ENCODE peak calls at places on chromosomes 3 and 15, in four cellular contexts. U is K562, M is HepG2, E is GM12878. C is an unnamed sample.

GRCh38 chr3:14497321-14497720 is 42.8 kb downstream of the GRIP2 start:
- DNase-seq in U (no peak), M (no peak), E (no peak), C (no peak)

GRCh38 chr3:100089802-100090668 is 24.3 kb downstream of the FILIP1L start:
- DNase-seq in U (peak), M (peak), E (no peak), C (peak)

GRCh38 chr3:22886394-22886793 is 316.7 kb upstream of the UBE2E2 start:
- DNase-seq in U (no peak), M (no peak), E (no peak), C (no peak)

GRCh38 chr3:83453010-83453409 is 1505.8 kb upstream of the CADM2 start:
- DNase-seq in U (no peak), M (no peak), E (no peak), C (no peak)

GRCh38 chr3:49013738-49014660 is 4.4 kb downstream of the DALRD3 start:
- DNase-seq in U (peak), M (peak), E (no peak), C (no peak)

GRCh38 chr3:53583161-53583690 is 88.8 kb downstream of the CACNA1D start:
- DNase-seq in U (no peak), M (no peak), E (no peak), C (no peak)

GRCh38 chr15:85443046-85443445 is 62.6 kb downstream of the AKAP13 start:
- DNase-seq in U (no peak), M (no peak), E (peak), C (no peak)

GRCh38 chr3:155772801-155773200 is 27.9 kb upstream of the PLCH1 start:
- DNase-seq in U (no peak), M (no peak), E (no peak), C (no peak)

GRCh38 chr3:98541695-98542094 is 9.9 kb downstream of the GPR15 start:
- DNase-seq in U (no peak), M (no peak), E (no peak), C (no peak)

GRCh38 chr3:52527039-52527731 is 6.5 kb downstream of the NT5DC2 start:
- DNase-seq in U (no peak), M (no peak), E (no peak), C (no peak)

GRCh38 chr3:71503525-71504249 is 79.8 kb downstream of the FOXP1 start:
- DNase-seq in U (no peak), M (no peak), E (no peak), C (no peak)

GRCh38 chr3:71035314-71035713 is 548.2 kb downstream of the FOXP1 start:
- DNase-seq in U (no peak), M (no peak), E (no peak), C (no peak)

GRCh38 chr3:71600646-71601288 is 17.2 kb upstream of the FOXP1 start:
- DNase-seq in U (peak), M (no peak), E (no peak), C (no peak)

GRCh38 chr15:77985031-77985930 is 92.2 kb downstream of the TBC1D2B start:
- DNase-seq in U (no peak), M (no peak), E (no peak), C (no peak)

GRCh38 chr3:125684199-125684598 is 88.9 kb upstream of the OSBPL11 start:
- DNase-seq in U (no peak), M (peak), E (no peak), C (peak)

GRCh38 chr3:5430701-5431100 is 243.2 kb downstream of the EDEM1 start:
- DNase-seq in U (no peak), M (no peak), E (no peak), C (no peak)

GRCh38 chr3:12193485-12194165 is 34.9 kb upstream of the TIMP4 start:
- DNase-seq in U (no peak), M (peak), E (peak), C (peak)

GRCh38 chr3:73216310-73216709 is 154.9 kb downstream of the EBLN2 start:
- DNase-seq in U (no peak), M (no peak), E (no peak), C (no peak)

GRCh38 chr15:31347067-31347975 is 20.7 kb downstream of the KLF13 start:
- DNase-seq in U (no peak), M (no peak), E (no peak), C (no peak)

GRCh38 chr3:141660598-141660947 is 77.5 kb upstream of the RNF7 start:
- DNase-seq in U (no peak), M (no peak), E (no peak), C (no peak)

DNA sequence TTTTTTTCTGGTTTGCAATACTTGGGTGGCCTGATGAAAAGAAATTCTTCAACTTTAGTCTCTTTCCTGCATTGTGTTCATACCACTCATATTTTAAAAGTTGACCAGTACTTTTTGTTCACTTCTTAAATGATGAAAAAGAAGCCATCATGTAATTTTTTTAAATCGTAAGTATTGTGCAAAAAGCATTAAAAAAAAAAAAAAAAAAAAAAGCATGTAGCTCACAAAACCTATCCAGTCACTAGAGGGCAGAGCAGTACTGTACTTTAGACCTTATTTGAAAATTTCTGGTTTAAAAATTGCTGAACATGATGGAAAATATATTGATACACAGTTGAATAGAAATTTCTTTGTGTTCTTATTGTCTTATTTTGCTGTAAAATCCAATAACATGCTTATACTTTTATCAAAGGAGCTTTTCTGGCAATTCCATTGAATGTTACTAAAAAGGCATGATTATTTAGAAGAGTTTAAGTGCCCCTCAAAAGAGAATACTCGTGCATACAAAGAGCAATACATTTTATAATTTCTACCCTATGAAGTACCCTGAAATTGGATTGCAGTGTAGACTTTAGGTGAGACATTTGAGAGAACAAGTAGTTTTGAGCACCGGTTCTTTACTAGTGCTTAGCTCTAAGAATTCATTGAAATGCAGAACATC is 137.7 kb downstream of the BBX start:
- DNase-seq in U (no peak), M (peak), E (no peak), C (peak)
- TF ChIP-seq SIN3A in U (no peak), M (no peak), E (no peak), C (no peak)

DNA sequence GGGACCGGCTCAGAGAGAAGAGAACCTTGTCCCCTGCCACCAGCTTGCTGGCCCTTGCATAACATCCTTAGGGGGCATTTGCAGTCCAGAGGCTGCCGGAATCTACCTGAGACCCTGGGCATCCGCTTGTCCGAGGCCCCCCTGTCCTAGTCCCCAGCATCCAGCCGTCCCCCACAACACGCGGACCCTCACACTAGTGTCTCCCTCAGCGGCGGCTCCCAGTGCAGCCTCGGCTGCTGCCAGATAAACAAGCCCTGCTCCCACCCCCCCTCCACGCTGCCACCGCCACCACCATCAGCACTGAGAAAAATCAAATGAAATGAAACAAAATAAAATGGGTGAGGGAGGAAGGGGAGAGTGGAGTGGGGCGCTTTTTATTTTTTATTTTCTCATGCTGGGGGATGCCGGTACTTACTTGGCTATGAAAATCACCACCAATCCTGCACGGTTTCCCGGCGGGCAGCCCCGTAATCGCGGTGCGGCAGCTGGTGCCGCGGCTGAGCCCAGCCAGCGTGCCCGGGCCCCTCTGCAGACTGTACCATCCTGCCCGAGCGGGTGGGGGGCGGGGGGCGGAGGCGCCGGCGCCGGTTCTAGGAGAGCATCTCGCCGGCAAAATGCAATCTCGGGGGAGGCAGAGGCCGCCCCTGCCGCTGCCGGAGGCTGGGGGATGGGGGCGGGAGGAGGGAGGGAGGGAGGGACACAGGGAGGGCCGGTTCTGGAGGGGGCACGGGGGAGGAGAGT is at the start of gene ATP2B2:
- DNase-seq in U (no peak), M (no peak), E (no peak), C (no peak)
- TF ChIP-seq EZH2 in U (no peak), M (no peak), E (no peak), C (no peak)

GRCh38 chr3:195224156-195224979 is 46.6 kb downstream of the XXYLT1 start:
- DNase-seq in U (no peak), M (no peak), E (no peak), C (no peak)

GRCh38 chr3:195219351-195220045 is 51.5 kb downstream of the XXYLT1 start:
- DNase-seq in U (no peak), M (no peak), E (no peak), C (no peak)

GRCh38 chr3:195224980-195225580 is 45.9 kb downstream of the XXYLT1 start:
- DNase-seq in U (no peak), M (no peak), E (no peak), C (no peak)

GRCh38 chr3:195221015-195221853 is 49.7 kb downstream of the XXYLT1 start:
- DNase-seq in U (no peak), M (no peak), E (no peak), C (no peak)

GRCh38 chr3:195221876-195222617 is 48.9 kb downstream of the XXYLT1 start:
- DNase-seq in U (no peak), M (no peak), E (no peak), C (no peak)
- TF ChIP-seq SIN3A in U (no peak), M (no peak), E (no peak), C (no peak)

DNA sequence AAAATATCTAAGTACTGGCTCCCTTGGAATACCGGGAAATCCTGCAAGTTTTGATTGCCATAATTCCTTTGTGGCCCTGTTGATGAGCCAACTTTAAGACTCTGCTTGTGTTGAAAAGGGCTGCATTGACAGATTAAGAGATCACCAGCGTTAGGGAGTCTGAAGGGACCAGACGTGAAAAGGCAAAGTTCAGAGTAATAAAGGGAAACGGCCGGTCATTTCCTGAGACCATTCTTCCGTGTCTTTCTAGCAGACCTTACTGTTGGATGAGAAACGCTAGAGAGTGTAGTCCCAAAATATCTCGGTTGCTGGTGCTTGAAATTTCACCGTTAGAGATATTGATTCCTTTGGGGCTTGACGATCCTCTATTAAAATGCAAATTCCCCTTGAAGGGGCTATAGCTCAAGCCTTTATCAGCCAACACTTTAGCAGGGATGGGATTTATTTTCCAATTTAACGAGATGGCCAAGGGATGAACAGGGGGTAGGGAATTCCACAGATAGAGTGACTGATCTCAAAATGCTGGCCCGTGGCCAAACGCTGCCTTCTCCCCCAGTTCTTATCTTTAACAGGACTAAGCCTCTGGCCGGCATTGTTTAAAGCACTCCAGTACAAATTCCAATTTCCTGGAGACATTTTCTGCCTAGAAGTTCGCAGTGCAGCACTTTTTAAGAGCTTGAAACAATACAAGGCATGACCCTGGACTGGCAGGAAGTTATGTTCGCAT is 250.4 kb downstream of the TJP1 start:
- DNase-seq in U (no peak), M (no peak), E (no peak), C (no peak)
- TF ChIP-seq EZH2 in U (no peak), M (no peak), E (no peak), C (no peak)

GRCh38 chr3:24367681-24368264 is 126.9 kb downstream of the THRB start:
- DNase-seq in U (no peak), M (no peak), E (no peak), C (no peak)

GRCh38 chr3:24367216-24367615 is 127.4 kb downstream of the THRB start:
- DNase-seq in U (no peak), M (no peak), E (no peak), C (no peak)

GRCh38 chr3:24365168-24365567 is 129.5 kb downstream of the THRB start:
- DNase-seq in U (no peak), M (peak), E (no peak), C (peak)

GRCh38 chr3:24370352-24370751 is 124.3 kb downstream of the THRB start:
- DNase-seq in U (no peak), M (no peak), E (no peak), C (no peak)

DNA sequence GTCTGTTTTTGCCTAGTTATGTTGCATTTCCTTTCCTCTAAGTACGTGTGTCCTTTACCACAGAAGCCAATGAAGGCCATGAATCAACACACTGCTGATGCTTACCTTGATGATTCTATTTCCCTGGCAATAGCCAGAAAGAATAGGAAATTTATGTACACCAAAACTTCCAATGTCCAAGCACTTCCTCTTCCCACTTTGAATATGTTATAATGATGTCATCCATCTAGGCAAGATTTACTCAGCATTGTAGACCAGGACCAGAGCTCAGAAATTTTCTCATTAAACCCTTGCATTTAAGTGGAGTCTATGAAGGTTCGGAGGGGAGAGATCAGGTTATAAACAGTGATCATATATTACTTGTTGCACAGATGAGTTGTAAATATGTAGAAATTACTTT is 126.0 kb downstream of the THRB start:
- DNase-seq in U (no peak), M (no peak), E (no peak), C (no peak)
- TF ChIP-seq SIN3A in U (no peak), M (no peak), E (no peak), C (no peak)

DNA sequence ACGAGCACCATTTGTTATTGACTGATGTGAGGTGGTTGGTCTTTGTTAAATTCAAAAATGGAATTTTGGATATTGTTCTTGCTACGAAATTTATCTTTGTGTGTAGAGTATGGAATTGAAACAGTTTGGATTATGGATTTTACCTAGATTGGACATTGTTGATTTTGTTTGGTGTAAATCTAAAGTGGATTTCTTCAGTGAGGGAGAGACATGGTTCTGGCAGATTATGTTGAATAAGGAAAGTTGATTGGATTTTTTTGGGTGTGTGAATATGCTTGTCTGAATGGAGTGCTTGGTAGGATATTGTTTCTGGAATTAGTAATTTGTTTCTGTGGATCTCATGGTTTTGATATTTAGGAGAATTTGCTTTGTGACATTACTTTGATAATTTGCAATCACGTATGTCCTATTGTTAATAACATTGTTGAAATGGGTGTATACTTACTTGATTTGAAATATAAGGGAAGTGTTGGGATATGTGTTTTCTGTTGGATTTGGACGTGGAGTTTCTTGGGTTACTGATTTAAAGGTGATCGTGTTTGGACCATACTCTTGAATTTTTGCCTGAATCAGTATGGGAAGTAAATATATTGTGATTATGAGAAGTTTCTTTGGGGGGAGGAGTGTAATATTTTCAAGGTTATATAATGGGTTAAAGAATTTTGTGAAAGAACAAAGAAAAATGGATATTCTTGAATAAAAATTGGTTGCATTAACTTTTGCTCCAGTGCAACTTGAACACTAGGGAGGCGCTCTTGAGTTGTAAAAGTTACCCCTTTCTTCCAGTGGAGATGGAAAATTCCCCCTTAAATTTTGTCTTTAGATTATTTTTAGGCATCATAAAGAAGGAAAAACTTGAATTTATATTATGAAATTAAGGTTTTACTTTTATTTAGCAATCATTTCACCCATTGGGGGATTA is 875 bp upstream of the CHD2 start:
- DNase-seq in U (no peak), M (no peak), E (no peak), C (peak)
- TF ChIP-seq EZH2 in U (no peak), M (no peak), E (no peak), C (no peak)

GRCh38 chr3:16056210-16056607 is 118.3 kb upstream of the GALNT15 start:
- DNase-seq in U (no peak), M (no peak), E (no peak), C (no peak)
- TF ChIP-seq SIN3A in U (no peak), M (no peak), E (no peak), C (no peak)

DNA sequence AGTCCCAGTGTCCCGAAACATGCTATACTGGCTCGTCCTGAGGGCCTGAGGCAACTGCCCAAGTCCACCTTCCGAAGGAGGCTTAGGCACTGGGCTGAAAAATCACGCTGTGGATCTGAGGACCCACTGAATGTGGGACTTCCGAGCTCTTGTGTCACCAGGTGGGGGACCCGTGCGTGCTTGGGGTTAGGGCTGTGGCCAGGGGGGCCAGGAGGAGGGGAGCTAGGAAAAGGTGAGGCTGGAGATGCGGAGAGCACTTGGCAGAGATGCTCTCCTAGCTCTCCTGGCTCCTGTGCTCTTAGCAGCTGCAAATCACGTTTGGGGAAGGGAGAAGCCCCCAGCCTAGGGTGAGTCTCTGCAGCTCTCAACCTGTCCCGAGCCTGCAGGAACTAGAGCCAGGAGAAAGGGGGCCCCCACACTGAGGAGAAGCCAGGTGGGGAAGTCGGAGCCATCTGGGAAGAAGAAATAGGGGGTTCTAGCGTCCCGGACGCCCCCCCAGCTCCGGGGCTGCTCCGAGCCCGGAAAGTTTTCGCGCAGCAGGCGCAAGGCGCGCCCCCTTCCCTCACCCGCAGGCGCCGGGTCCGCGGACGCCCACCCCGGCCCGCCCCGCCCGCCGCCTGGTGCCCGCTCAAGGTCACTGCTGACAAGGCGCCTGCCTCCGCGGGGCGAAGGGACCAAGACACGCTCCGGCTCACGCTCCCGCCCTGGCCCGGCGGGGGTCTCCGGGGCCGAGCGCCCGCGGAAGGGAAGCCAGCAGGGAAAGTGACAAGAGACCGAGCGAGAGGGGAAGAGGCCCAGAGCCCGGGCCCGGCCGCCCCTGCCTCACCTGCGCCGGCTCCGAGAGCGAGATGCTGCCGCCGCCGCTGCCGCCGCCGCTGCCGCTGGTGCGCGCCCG is 108.7 kb upstream of the SLC6A11 start:
- DNase-seq in U (no peak), M (no peak), E (no peak), C (no peak)
- TF ChIP-seq EZH2 in U (no peak), M (no peak), E (no peak), C (no peak)

GRCh38 chr15:79172032-79172481 is 81.5 kb upstream of the RASGRF1 start:
- DNase-seq in U (peak), M (peak), E (no peak), C (no peak)
- TF ChIP-seq SIN3A in U (no peak), M (no peak), E (no peak), C (no peak)

GRCh38 chr3:64686446-64686908 is 1.3 kb downstream of the ADAMTS9 start:
- DNase-seq in U (no peak), M (peak), E (no peak), C (no peak)

GRCh38 chr3:64684715-64685261 is 3.0 kb downstream of the ADAMTS9 start:
- DNase-seq in U (no peak), M (no peak), E (no peak), C (no peak)

GRCh38 chr3:64685331-64685799 is 2.4 kb downstream of the ADAMTS9 start:
- DNase-seq in U (no peak), M (no peak), E (no peak), C (no peak)

GRCh38 chr3:64687381-64687780 is 419 bp downstream of the ADAMTS9 start:
- DNase-seq in U (no peak), M (no peak), E (no peak), C (no peak)

GRCh38 chr3:64685800-64686445 is 1.9 kb downstream of the ADAMTS9 start:
- DNase-seq in U (peak), M (peak), E (no peak), C (peak)
- TF ChIP-seq EZH2 in U (no peak), M (no peak), E (no peak), C (no peak)

C was measured in HCT116.